ENCODE peak calls at places on chromosomes 2 and 18, in seven cellular contexts. One of them, this sample, is unnamed. For H3K4me1, the result is how much of the 10 kb centered on the place peaks cover.

GRCh38 chr2:8872821-8873432 is 35.5 kb upstream of the KIDINS220 start:
- DNase-seq in left ventricle myocardium inferior: no peak
- DNase-seq in OCI-LY7: peak
- DNase-seq in heart right ventricle: no peak
- DNase-seq in CD4-positive, alpha-beta memory T cell: no peak
- DNase-seq in stomach: no peak
- DNase-seq in IMR-90: peak
- DNase-seq in this sample: no peak

GRCh38 chr2:187951470-187952218 is 340.0 kb upstream of the GULP1 start:
- DNase-seq in stomach: no peak
- DNase-seq in CD4-positive, alpha-beta memory T cell: no peak
- DNase-seq in IMR-90: no peak
- DNase-seq in heart right ventricle: no peak
- DNase-seq in left ventricle myocardium inferior: no peak
- DNase-seq in OCI-LY7: no peak
- DNase-seq in this sample: no peak

GRCh38 chr18:77207540-77207939 is 42.1 kb upstream of the GALR1 start:
- DNase-seq in OCI-LY7: peak
- DNase-seq in stomach: peak
- DNase-seq in left ventricle myocardium inferior: peak
- DNase-seq in heart right ventricle: peak
- DNase-seq in IMR-90: peak
- DNase-seq in CD4-positive, alpha-beta memory T cell: peak
- DNase-seq in this sample: no peak

GRCh38 chr18:46364048-46364447 is 259.9 kb downstream of the HAUS1 start:
- DNase-seq in stomach: no peak
- DNase-seq in OCI-LY7: no peak
- DNase-seq in CD4-positive, alpha-beta memory T cell: no peak
- DNase-seq in IMR-90: no peak
- DNase-seq in heart right ventricle: no peak
- DNase-seq in left ventricle myocardium inferior: no peak
- DNase-seq in this sample: no peak

GRCh38 chr18:51340332-51340731 is 142.9 kb upstream of the MEX3C start:
- DNase-seq in heart right ventricle: no peak
- DNase-seq in left ventricle myocardium inferior: no peak
- DNase-seq in CD4-positive, alpha-beta memory T cell: no peak
- DNase-seq in stomach: no peak
- DNase-seq in OCI-LY7: no peak
- DNase-seq in IMR-90: no peak
- DNase-seq in this sample: peak

GRCh38 chr2:133655565-133656113 is 87.4 kb upstream of the NCKAP5 start:
- DNase-seq in left ventricle myocardium inferior: no peak
- DNase-seq in CD4-positive, alpha-beta memory T cell: no peak
- DNase-seq in OCI-LY7: no peak
- DNase-seq in stomach: no peak
- DNase-seq in heart right ventricle: no peak
- DNase-seq in IMR-90: no peak
- DNase-seq in this sample: no peak

GRCh38 chr2:11128258-11128951 is 26.9 kb upstream of the SLC66A3 start:
- DNase-seq in CD4-positive, alpha-beta memory T cell: no peak
- DNase-seq in OCI-LY7: no peak
- DNase-seq in stomach: no peak
- DNase-seq in IMR-90: peak
- DNase-seq in heart right ventricle: peak
- DNase-seq in left ventricle myocardium inferior: no peak
- DNase-seq in this sample: no peak

GRCh38 chr2:508121-508520 is 169.1 kb downstream of the TMEM18 start:
- DNase-seq in IMR-90: no peak
- DNase-seq in left ventricle myocardium inferior: no peak
- DNase-seq in CD4-positive, alpha-beta memory T cell: no peak
- DNase-seq in heart right ventricle: no peak
- DNase-seq in stomach: no peak
- DNase-seq in OCI-LY7: no peak
- DNase-seq in this sample: no peak

GRCh38 chr2:135997380-135997779 is 12.0 kb upstream of the DARS1 start:
- DNase-seq in CD4-positive, alpha-beta memory T cell: no peak
- DNase-seq in stomach: no peak
- DNase-seq in left ventricle myocardium inferior: no peak
- DNase-seq in heart right ventricle: no peak
- DNase-seq in IMR-90: no peak
- DNase-seq in OCI-LY7: peak
- DNase-seq in this sample: no peak

GRCh38 chr2:100682536-100682935 is 119.7 kb downstream of the PDCL3 start:
- DNase-seq in CD4-positive, alpha-beta memory T cell: no peak
- DNase-seq in stomach: no peak
- DNase-seq in IMR-90: no peak
- DNase-seq in left ventricle myocardium inferior: no peak
- DNase-seq in OCI-LY7: no peak
- DNase-seq in heart right ventricle: no peak
- DNase-seq in this sample: no peak

GRCh38 chr2:86596118-86596517 is 27.5 kb downstream of the RNF103 start:
- DNase-seq in left ventricle myocardium inferior: no peak
- DNase-seq in heart right ventricle: no peak
- DNase-seq in CD4-positive, alpha-beta memory T cell: no peak
- DNase-seq in stomach: no peak
- DNase-seq in OCI-LY7: no peak
- DNase-seq in IMR-90: no peak
- DNase-seq in this sample: no peak

GRCh38 chr2:159684796-159685195 is 27.5 kb upstream of the MARCHF7 start:
- DNase-seq in left ventricle myocardium inferior: no peak
- DNase-seq in IMR-90: peak
- DNase-seq in CD4-positive, alpha-beta memory T cell: no peak
- DNase-seq in stomach: no peak
- DNase-seq in OCI-LY7: no peak
- DNase-seq in heart right ventricle: no peak
- DNase-seq in this sample: peak

GRCh38 chr2:112814278-112814677 is 22.3 kb downstream of the IL1B start:
- DNase-seq in CD4-positive, alpha-beta memory T cell: no peak
- DNase-seq in left ventricle myocardium inferior: no peak
- DNase-seq in IMR-90: peak
- DNase-seq in heart right ventricle: no peak
- DNase-seq in stomach: no peak
- DNase-seq in OCI-LY7: no peak
- DNase-seq in this sample: peak

GRCh38 chr2:80007722-80008503 is 296.6 kb downstream of the LRRTM1 start:
- DNase-seq in heart right ventricle: no peak
- DNase-seq in stomach: no peak
- DNase-seq in OCI-LY7: no peak
- DNase-seq in IMR-90: no peak
- DNase-seq in CD4-positive, alpha-beta memory T cell: no peak
- DNase-seq in left ventricle myocardium inferior: no peak
- DNase-seq in this sample: no peak

GRCh38 chr2:168354499-168354898 is 101.6 kb upstream of the CERS6 start:
- DNase-seq in left ventricle myocardium inferior: no peak
- DNase-seq in stomach: no peak
- DNase-seq in IMR-90: no peak
- DNase-seq in CD4-positive, alpha-beta memory T cell: no peak
- DNase-seq in OCI-LY7: no peak
- DNase-seq in heart right ventricle: no peak
- DNase-seq in this sample: no peak

GRCh38 chr2:213834331-213834730 is 550.1 kb downstream of the SPAG16 start:
- DNase-seq in heart right ventricle: no peak
- DNase-seq in IMR-90: peak
- DNase-seq in stomach: no peak
- DNase-seq in CD4-positive, alpha-beta memory T cell: no peak
- DNase-seq in left ventricle myocardium inferior: no peak
- DNase-seq in OCI-LY7: no peak
- DNase-seq in this sample: peak

GRCh38 chr2:105510761-105511669 is 112.2 kb upstream of the FHL2 start:
- DNase-seq in IMR-90: peak
- DNase-seq in left ventricle myocardium inferior: no peak
- DNase-seq in stomach: no peak
- DNase-seq in heart right ventricle: no peak
- DNase-seq in OCI-LY7: peak
- DNase-seq in CD4-positive, alpha-beta memory T cell: no peak
- DNase-seq in this sample: peak

GRCh38 chr2:215415820-215416613 is 19.9 kb downstream of the FN1 start:
- DNase-seq in CD4-positive, alpha-beta memory T cell: no peak
- DNase-seq in stomach: no peak
- DNase-seq in left ventricle myocardium inferior: no peak
- DNase-seq in IMR-90: no peak
- DNase-seq in heart right ventricle: no peak
- DNase-seq in OCI-LY7: no peak
- DNase-seq in this sample: no peak
- H3K4me1 ChIP-seq in CD4-positive, alpha-beta memory T cell: under half
- H3K4me1 ChIP-seq in stomach: under half
- H3K4me1 ChIP-seq in left ventricle myocardium inferior: under half
- H3K4me1 ChIP-seq in IMR-90: under half
- H3K4me1 ChIP-seq in heart right ventricle: under half
- H3K4me1 ChIP-seq in OCI-LY7: under half
- H3K4me1 ChIP-seq in this sample: under half

GRCh38 chr2:239967244-239968036 is 57.7 kb downstream of the NDUFA10 start:
- DNase-seq in heart right ventricle: no peak
- DNase-seq in IMR-90: no peak
- DNase-seq in stomach: no peak
- DNase-seq in OCI-LY7: no peak
- DNase-seq in left ventricle myocardium inferior: no peak
- DNase-seq in CD4-positive, alpha-beta memory T cell: no peak
- DNase-seq in this sample: no peak
- H3K27ac ChIP-seq in heart right ventricle: no peak
- H3K27ac ChIP-seq in IMR-90: no peak
- H3K27ac ChIP-seq in stomach: no peak
- H3K27ac ChIP-seq in OCI-LY7: no peak
- H3K27ac ChIP-seq in left ventricle myocardium inferior: no peak
- H3K27ac ChIP-seq in CD4-positive, alpha-beta memory T cell: no peak
- H3K27ac ChIP-seq in this sample: no peak

DNA sequence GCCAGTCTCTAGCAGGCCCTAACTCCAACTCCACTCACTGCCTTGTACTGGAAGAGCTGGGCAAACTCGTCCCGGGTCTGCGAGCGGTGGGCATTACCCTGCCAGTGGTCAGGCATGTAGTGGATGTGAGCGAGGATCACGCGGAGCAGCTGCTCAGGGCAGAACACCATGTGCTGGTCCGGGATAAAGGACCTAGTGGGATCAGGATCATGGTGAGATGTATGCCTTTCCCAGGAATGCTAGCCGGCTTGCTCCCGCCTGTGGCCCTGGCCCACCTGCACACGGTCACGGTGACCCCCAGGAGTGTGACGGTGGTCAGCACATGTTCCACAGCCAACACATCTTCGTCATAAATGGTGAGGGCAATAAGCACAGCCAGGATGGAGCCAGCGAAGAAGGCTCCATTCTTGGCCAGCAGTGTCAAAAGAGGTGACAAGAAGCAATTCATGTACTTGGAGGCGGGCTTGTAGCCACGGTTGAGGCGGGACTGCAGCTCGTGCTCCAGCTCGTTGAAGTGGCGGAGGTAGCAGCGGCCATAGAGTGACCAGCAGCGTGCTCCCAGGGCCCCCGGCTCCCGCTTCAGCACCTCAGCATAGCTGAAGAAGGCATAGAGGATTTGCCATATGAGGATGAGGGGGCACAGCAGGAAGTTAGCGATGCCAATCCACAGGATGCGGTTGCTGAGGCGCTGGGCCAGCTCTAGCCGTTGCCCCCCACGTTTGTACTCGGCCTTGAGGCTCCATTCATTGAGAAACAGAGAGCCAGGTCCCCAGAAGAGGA is 5.3 kb upstream of the ABCB6 start:
- DNase-seq in heart right ventricle: no peak
- DNase-seq in IMR-90: no peak
- DNase-seq in left ventricle myocardium inferior: no peak
- DNase-seq in CD4-positive, alpha-beta memory T cell: no peak
- DNase-seq in OCI-LY7: no peak
- DNase-seq in stomach: no peak
- DNase-seq in this sample: no peak
- H3K4me1 ChIP-seq in heart right ventricle: under half
- H3K4me1 ChIP-seq in IMR-90: under half
- H3K4me1 ChIP-seq in left ventricle myocardium inferior: under half
- H3K4me1 ChIP-seq in CD4-positive, alpha-beta memory T cell: under half
- H3K4me1 ChIP-seq in OCI-LY7: under half
- H3K4me1 ChIP-seq in stomach: under half
- H3K4me1 ChIP-seq in this sample: under half

DNA sequence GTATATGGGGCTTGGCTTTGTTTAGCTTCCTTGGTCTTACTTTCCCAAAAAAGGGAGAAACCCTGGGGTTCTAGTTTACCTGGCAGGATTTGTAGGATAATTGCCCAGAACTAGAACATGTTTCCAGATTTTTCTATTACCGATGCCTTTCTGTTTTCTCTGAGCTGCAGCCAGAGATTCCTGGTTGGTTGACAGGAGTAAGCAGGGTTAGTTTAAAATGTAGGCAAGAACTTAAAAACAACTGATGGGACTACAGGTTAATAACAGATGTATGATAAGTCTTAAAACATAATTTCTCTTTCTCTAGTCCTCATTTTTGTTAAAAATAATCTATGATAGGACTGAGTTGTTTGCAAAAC is 38.9 kb upstream of the GMCL1 start:
- DNase-seq in CD4-positive, alpha-beta memory T cell: no peak
- DNase-seq in stomach: no peak
- DNase-seq in IMR-90: no peak
- DNase-seq in heart right ventricle: no peak
- DNase-seq in OCI-LY7: no peak
- DNase-seq in left ventricle myocardium inferior: no peak
- DNase-seq in this sample: no peak
- H3K27ac ChIP-seq in CD4-positive, alpha-beta memory T cell: no peak
- H3K27ac ChIP-seq in stomach: no peak
- H3K27ac ChIP-seq in IMR-90: no peak
- H3K27ac ChIP-seq in heart right ventricle: peak
- H3K27ac ChIP-seq in OCI-LY7: peak
- H3K27ac ChIP-seq in left ventricle myocardium inferior: peak
- H3K27ac ChIP-seq in this sample: no peak

DNA sequence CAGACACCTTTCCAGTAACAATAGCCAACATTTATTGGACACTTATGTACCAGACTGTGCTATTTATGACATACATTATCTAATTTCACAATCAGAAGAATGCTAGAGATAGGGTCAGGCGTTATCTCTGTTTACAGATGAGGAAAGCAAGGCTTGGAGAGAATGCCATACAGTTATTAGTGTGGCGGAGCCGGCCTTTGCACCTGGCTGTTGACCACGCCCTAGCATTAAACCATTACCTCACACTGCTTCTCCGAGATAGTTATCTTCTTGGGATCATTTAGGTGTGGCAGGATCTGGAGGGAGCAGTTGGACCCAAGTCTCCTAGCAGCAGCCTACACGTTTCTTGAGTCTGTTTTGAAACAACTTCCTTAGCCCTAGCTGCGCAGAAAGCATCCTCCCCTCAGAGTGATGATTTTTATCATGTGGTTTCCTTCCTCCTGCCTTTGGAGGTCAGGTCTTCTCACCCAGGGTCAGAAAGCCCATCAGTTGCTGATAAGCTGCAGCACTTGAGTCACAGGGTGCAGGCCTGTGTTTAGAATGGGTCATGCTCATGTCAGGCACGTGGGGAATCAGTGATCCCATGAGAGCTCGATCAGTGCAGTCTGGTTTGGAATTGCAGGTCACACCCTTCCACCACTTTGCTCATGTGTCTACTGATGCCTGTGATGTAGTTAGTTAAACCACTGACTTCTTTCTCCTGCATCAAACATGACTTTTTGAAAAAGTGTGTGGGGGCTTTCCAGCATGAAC is 118.2 kb downstream of the SPTBN1 start:
- DNase-seq in CD4-positive, alpha-beta memory T cell: peak
- DNase-seq in stomach: peak
- DNase-seq in IMR-90: peak
- DNase-seq in heart right ventricle: peak
- DNase-seq in left ventricle myocardium inferior: no peak
- DNase-seq in OCI-LY7: peak
- DNase-seq in this sample: peak
- H3K4me1 ChIP-seq in CD4-positive, alpha-beta memory T cell: half or more
- H3K4me1 ChIP-seq in stomach: half or more
- H3K4me1 ChIP-seq in IMR-90: under half
- H3K4me1 ChIP-seq in heart right ventricle: half or more
- H3K4me1 ChIP-seq in left ventricle myocardium inferior: half or more
- H3K4me1 ChIP-seq in OCI-LY7: half or more
- H3K4me1 ChIP-seq in this sample: half or more

GRCh38 chr18:79400091-79400590 is 4.4 kb downstream of the NFATC1 start:
- DNase-seq in CD4-positive, alpha-beta memory T cell: peak
- DNase-seq in stomach: peak
- DNase-seq in left ventricle myocardium inferior: peak
- DNase-seq in IMR-90: no peak
- DNase-seq in OCI-LY7: peak
- DNase-seq in heart right ventricle: peak
- DNase-seq in this sample: no peak
- H3K27ac ChIP-seq in CD4-positive, alpha-beta memory T cell: peak
- H3K27ac ChIP-seq in stomach: peak
- H3K27ac ChIP-seq in left ventricle myocardium inferior: peak
- H3K27ac ChIP-seq in IMR-90: peak
- H3K27ac ChIP-seq in OCI-LY7: peak
- H3K27ac ChIP-seq in heart right ventricle: peak
- H3K27ac ChIP-seq in this sample: no peak

This sample was measured in foreskin keratinocyte.